ENCODE peak calls at places on chromosomes 1 and 21, in nine cellular contexts. One of them, this sample, is unnamed.
A peak's percentile ranks its signal among the peaks of the same experiment; 100 is the strongest.

GRCh38 chr1:187300093-187300492 is 471.3 kb downstream of the PLA2G4A start:
- DNase-seq in endothelial cell of umbilical vein: no peak
- DNase-seq in Peyer's patch: no peak
- DNase-seq in Panc1: no peak
- DNase-seq in lower lobe of right lung: no peak
- DNase-seq in HCT116: no peak
- DNase-seq in hepatocyte: no peak
- DNase-seq in fibroblast of lung: no peak
- DNase-seq in vagina: no peak
- DNase-seq in this sample: no peak

GRCh38 chr21:43921602-43921978 is 56.6 kb downstream of the AGPAT3 start:
- DNase-seq in endothelial cell of umbilical vein: no peak
- DNase-seq in Peyer's patch: no peak
- DNase-seq in Panc1: no peak
- DNase-seq in lower lobe of right lung: no peak
- DNase-seq in HCT116: no peak
- DNase-seq in hepatocyte: peak; percentile 59
- DNase-seq in fibroblast of lung: no peak
- DNase-seq in vagina: no peak
- DNase-seq in this sample: no peak

GRCh38 chr1:20932437-20932977 is 145.4 kb upstream of the HP1BP3 start:
- DNase-seq in endothelial cell of umbilical vein: no peak
- DNase-seq in Peyer's patch: no peak
- DNase-seq in Panc1: no peak
- DNase-seq in lower lobe of right lung: no peak
- DNase-seq in HCT116: no peak
- DNase-seq in hepatocyte: no peak
- DNase-seq in fibroblast of lung: no peak
- DNase-seq in vagina: no peak
- DNase-seq in this sample: no peak

GRCh38 chr1:186762653-186763052 is 66.1 kb upstream of the PLA2G4A start:
- DNase-seq in endothelial cell of umbilical vein: no peak
- DNase-seq in Peyer's patch: no peak
- DNase-seq in Panc1: no peak
- DNase-seq in lower lobe of right lung: no peak
- DNase-seq in HCT116: no peak
- DNase-seq in hepatocyte: no peak
- DNase-seq in fibroblast of lung: peak; percentile 8
- DNase-seq in vagina: no peak
- DNase-seq in this sample: no peak

GRCh38 chr1:246035060-246035531 is 472.0 kb downstream of the SMYD3 start:
- DNase-seq in endothelial cell of umbilical vein: peak; percentile 22
- DNase-seq in Peyer's patch: no peak
- DNase-seq in Panc1: no peak
- DNase-seq in lower lobe of right lung: no peak
- DNase-seq in HCT116: no peak
- DNase-seq in hepatocyte: no peak
- DNase-seq in fibroblast of lung: no peak
- DNase-seq in vagina: no peak
- DNase-seq in this sample: no peak

GRCh38 chr1:234772345-234773147 is 162.6 kb upstream of the IRF2BP2 start:
- DNase-seq in endothelial cell of umbilical vein: peak; percentile 91
- DNase-seq in Peyer's patch: no peak
- DNase-seq in Panc1: peak; percentile 95
- DNase-seq in lower lobe of right lung: peak; percentile 80
- DNase-seq in HCT116: peak; percentile 97
- DNase-seq in hepatocyte: peak; percentile 93
- DNase-seq in fibroblast of lung: peak; percentile 100
- DNase-seq in vagina: no peak
- DNase-seq in this sample: peak; percentile 56

GRCh38 chr1:11924334-11925195 is 1.7 kb downstream of the KIAA2013 start:
- DNase-seq in endothelial cell of umbilical vein: no peak
- DNase-seq in Peyer's patch: peak; percentile 69
- DNase-seq in Panc1: no peak
- DNase-seq in lower lobe of right lung: no peak
- DNase-seq in HCT116: no peak
- DNase-seq in hepatocyte: no peak
- DNase-seq in fibroblast of lung: no peak
- DNase-seq in vagina: no peak
- DNase-seq in this sample: no peak

GRCh38 chr21:20388400-20388799 is 609.8 kb upstream of the NCAM2 start:
- DNase-seq in endothelial cell of umbilical vein: no peak
- DNase-seq in Peyer's patch: no peak
- DNase-seq in Panc1: no peak
- DNase-seq in lower lobe of right lung: no peak
- DNase-seq in HCT116: no peak
- DNase-seq in hepatocyte: no peak
- DNase-seq in fibroblast of lung: no peak
- DNase-seq in vagina: no peak
- DNase-seq in this sample: no peak

GRCh38 chr1:221712198-221712684 is 29.6 kb downstream of the DUSP10 start:
- DNase-seq in endothelial cell of umbilical vein: no peak
- DNase-seq in Peyer's patch: no peak
- DNase-seq in Panc1: no peak
- DNase-seq in lower lobe of right lung: no peak
- DNase-seq in HCT116: no peak
- DNase-seq in hepatocyte: peak; percentile 65
- DNase-seq in fibroblast of lung: peak; percentile 97
- DNase-seq in vagina: no peak
- DNase-seq in this sample: no peak

GRCh38 chr1:172002725-172003345 is 161.5 kb downstream of the DNM3 start:
- DNase-seq in endothelial cell of umbilical vein: peak; percentile 74
- DNase-seq in Peyer's patch: no peak
- DNase-seq in Panc1: peak; percentile 65
- DNase-seq in lower lobe of right lung: no peak
- DNase-seq in HCT116: peak; percentile 39
- DNase-seq in hepatocyte: peak; percentile 70
- DNase-seq in fibroblast of lung: peak; percentile 63
- DNase-seq in vagina: no peak
- DNase-seq in this sample: no peak

GRCh38 chr21:28393279-28393678 is 599.4 kb downstream of the LTN1 start:
- DNase-seq in endothelial cell of umbilical vein: no peak
- DNase-seq in Peyer's patch: peak; percentile 50
- DNase-seq in Panc1: no peak
- DNase-seq in lower lobe of right lung: peak; percentile 48
- DNase-seq in HCT116: no peak
- DNase-seq in hepatocyte: peak; percentile 59
- DNase-seq in fibroblast of lung: peak; percentile 29
- DNase-seq in vagina: no peak
- DNase-seq in this sample: no peak

GRCh38 chr1:100358210-100358609 is 5.9 kb downstream of the CDC14A start:
- DNase-seq in endothelial cell of umbilical vein: peak; percentile 47
- DNase-seq in Peyer's patch: no peak
- DNase-seq in Panc1: no peak
- DNase-seq in lower lobe of right lung: no peak
- DNase-seq in HCT116: no peak
- DNase-seq in hepatocyte: no peak
- DNase-seq in fibroblast of lung: no peak
- DNase-seq in vagina: no peak
- DNase-seq in this sample: peak; percentile 14

GRCh38 chr1:164320780-164321683 is 238.0 kb upstream of the PBX1 start:
- DNase-seq in endothelial cell of umbilical vein: peak; percentile 2
- DNase-seq in Peyer's patch: peak; percentile 48
- DNase-seq in Panc1: no peak
- DNase-seq in lower lobe of right lung: peak; percentile 41
- DNase-seq in HCT116: no peak
- DNase-seq in hepatocyte: peak; percentile 59
- DNase-seq in fibroblast of lung: peak; percentile 41
- DNase-seq in vagina: no peak
- DNase-seq in this sample: peak; percentile 82

GRCh38 chr21:33859373-33860102 is 56.1 kb downstream of the ATP5PO start:
- DNase-seq in endothelial cell of umbilical vein: no peak
- DNase-seq in Peyer's patch: no peak
- DNase-seq in Panc1: no peak
- DNase-seq in lower lobe of right lung: no peak
- DNase-seq in HCT116: no peak
- DNase-seq in hepatocyte: no peak
- DNase-seq in fibroblast of lung: no peak
- DNase-seq in vagina: no peak
- DNase-seq in this sample: no peak

GRCh38 chr1:54137532-54138061 is 15.2 kb downstream of the CDCP2 start:
- DNase-seq in endothelial cell of umbilical vein: peak; percentile 86
- DNase-seq in Peyer's patch: no peak
- DNase-seq in Panc1: no peak
- DNase-seq in lower lobe of right lung: no peak
- DNase-seq in HCT116: no peak
- DNase-seq in hepatocyte: no peak
- DNase-seq in fibroblast of lung: peak; percentile 76
- DNase-seq in vagina: no peak
- DNase-seq in this sample: no peak

GRCh38 chr1:227901906-227902640 is 45.7 kb downstream of the WNT9A start:
- DNase-seq in endothelial cell of umbilical vein: no peak
- DNase-seq in Peyer's patch: no peak
- DNase-seq in Panc1: no peak
- DNase-seq in lower lobe of right lung: peak; percentile 42
- DNase-seq in HCT116: peak; percentile 37
- DNase-seq in hepatocyte: no peak
- DNase-seq in fibroblast of lung: peak; percentile 45
- DNase-seq in vagina: no peak
- DNase-seq in this sample: peak; percentile 87

GRCh38 chr1:93338426-93338825 is 7.3 kb upstream of the DR1 start:
- DNase-seq in endothelial cell of umbilical vein: peak; percentile 66
- DNase-seq in Peyer's patch: no peak
- DNase-seq in Panc1: no peak
- DNase-seq in lower lobe of right lung: no peak
- DNase-seq in HCT116: peak; percentile 64
- DNase-seq in hepatocyte: no peak
- DNase-seq in fibroblast of lung: peak; percentile 97
- DNase-seq in vagina: no peak
- DNase-seq in this sample: no peak

GRCh38 chr1:239811211-239811902 is 280.3 kb upstream of the FMN2 start:
- DNase-seq in endothelial cell of umbilical vein: no peak
- DNase-seq in Peyer's patch: no peak
- DNase-seq in Panc1: no peak
- DNase-seq in lower lobe of right lung: no peak
- DNase-seq in HCT116: no peak
- DNase-seq in hepatocyte: no peak
- DNase-seq in fibroblast of lung: peak; percentile 33
- DNase-seq in vagina: no peak
- DNase-seq in this sample: peak; percentile 62

DNA sequence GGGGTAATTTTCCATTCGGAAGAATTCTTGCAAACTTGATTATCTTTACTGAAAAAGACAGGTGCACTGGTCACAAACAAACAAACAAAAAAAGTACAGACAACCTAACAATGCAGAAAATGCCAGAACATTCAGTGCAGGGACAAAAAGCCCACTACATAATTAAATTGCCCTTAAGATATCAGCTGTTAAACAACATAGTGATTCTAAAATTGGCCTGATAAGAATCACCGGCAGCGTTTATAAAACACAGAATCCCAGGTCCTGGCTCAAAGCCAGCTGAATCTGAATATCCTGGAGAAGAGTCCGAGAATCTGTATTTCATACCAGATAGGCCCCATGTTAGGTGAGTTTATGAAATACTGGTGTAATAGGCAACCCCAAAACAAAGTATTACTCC is 6.1 kb downstream of the PLPP3 start:
- DNase-seq in endothelial cell of umbilical vein: peak; percentile 48
- DNase-seq in Peyer's patch: no peak
- DNase-seq in Panc1: no peak
- DNase-seq in lower lobe of right lung: no peak
- DNase-seq in HCT116: no peak
- DNase-seq in hepatocyte: peak; percentile 35
- DNase-seq in fibroblast of lung: no peak
- DNase-seq in vagina: no peak
- DNase-seq in this sample: no peak
- H3K4me3 ChIP-seq in endothelial cell of umbilical vein: no peak overlapping the region
- H3K4me3 ChIP-seq in Peyer's patch: no peak overlapping the region
- H3K4me3 ChIP-seq in Panc1: no peak overlapping the region
- H3K4me3 ChIP-seq in lower lobe of right lung: peak overlapping the region; percentile 89
- H3K4me3 ChIP-seq in HCT116: no peak overlapping the region
- H3K4me3 ChIP-seq in hepatocyte: no peak overlapping the region
- H3K4me3 ChIP-seq in fibroblast of lung: peak overlapping the region; percentile 100
- H3K4me3 ChIP-seq in vagina: peak overlapping the region; percentile 90
- H3K4me3 ChIP-seq in this sample: no peak overlapping the region

GRCh38 chr1:16149702-16150488 is 6.0 kb downstream of the EPHA2 start:
- DNase-seq in endothelial cell of umbilical vein: no peak
- DNase-seq in Peyer's patch: no peak
- DNase-seq in Panc1: no peak
- DNase-seq in lower lobe of right lung: no peak
- DNase-seq in HCT116: no peak
- DNase-seq in hepatocyte: no peak
- DNase-seq in fibroblast of lung: no peak
- DNase-seq in vagina: no peak
- DNase-seq in this sample: no peak
- H3K36me3 ChIP-seq in endothelial cell of umbilical vein: peaks cover 26% of the 10 kb centered on the region
- H3K36me3 ChIP-seq in Peyer's patch: no peaks in the 10 kb centered on the region
- H3K36me3 ChIP-seq in Panc1: peaks cover 21% of the 10 kb centered on the region
- H3K36me3 ChIP-seq in lower lobe of right lung: peaks cover 32% of the 10 kb centered on the region
- H3K36me3 ChIP-seq in HCT116: peaks cover 11% of the 10 kb centered on the region
- H3K36me3 ChIP-seq in hepatocyte: no peaks in the 10 kb centered on the region
- H3K36me3 ChIP-seq in fibroblast of lung: peaks cover 28% of the 10 kb centered on the region
- H3K36me3 ChIP-seq in vagina: peaks cover 12% of the 10 kb centered on the region
- H3K36me3 ChIP-seq in this sample: peaks cover 15% of the 10 kb centered on the region

DNA sequence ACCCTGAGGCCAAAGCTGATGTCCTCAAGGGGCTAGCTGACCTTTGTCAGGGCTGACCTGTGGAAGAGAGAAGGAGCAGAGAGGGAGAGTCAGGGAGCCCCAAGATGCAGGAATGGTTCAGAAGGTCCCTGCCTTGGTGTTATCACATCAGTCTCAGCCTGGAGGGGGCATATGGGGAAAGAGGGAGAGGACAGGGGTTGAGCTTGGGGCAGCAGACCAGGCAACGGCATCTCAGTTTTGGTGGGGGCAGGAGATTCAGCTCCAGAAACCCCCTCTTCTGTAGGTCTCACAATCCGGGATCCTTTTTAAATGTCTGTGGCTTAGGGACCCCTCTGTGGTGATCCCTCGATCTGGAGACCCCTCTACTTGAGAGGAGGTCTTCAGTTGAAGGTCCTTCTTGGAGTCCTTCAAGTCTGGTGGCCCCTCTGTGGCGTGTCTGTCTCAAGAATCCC is 802 bp downstream of the S100A13 start:
- DNase-seq in endothelial cell of umbilical vein: no peak
- DNase-seq in Peyer's patch: peak; percentile 29
- DNase-seq in Panc1: no peak
- DNase-seq in lower lobe of right lung: no peak
- DNase-seq in HCT116: no peak
- DNase-seq in hepatocyte: no peak
- DNase-seq in fibroblast of lung: no peak
- DNase-seq in vagina: no peak
- DNase-seq in this sample: no peak
- H3K4me3 ChIP-seq in endothelial cell of umbilical vein: peak overlapping the region; percentile 57
- H3K4me3 ChIP-seq in Peyer's patch: peak overlapping the region; percentile 35
- H3K4me3 ChIP-seq in Panc1: peak overlapping the region; percentile 79
- H3K4me3 ChIP-seq in lower lobe of right lung: peak overlapping the region; percentile 57
- H3K4me3 ChIP-seq in HCT116: peak overlapping the region; percentile 72
- H3K4me3 ChIP-seq in hepatocyte: peak overlapping the region; percentile 68
- H3K4me3 ChIP-seq in fibroblast of lung: peak overlapping the region; percentile 89
- H3K4me3 ChIP-seq in vagina: peak overlapping the region; percentile 68
- H3K4me3 ChIP-seq in this sample: peak overlapping the region; percentile 60

DNA sequence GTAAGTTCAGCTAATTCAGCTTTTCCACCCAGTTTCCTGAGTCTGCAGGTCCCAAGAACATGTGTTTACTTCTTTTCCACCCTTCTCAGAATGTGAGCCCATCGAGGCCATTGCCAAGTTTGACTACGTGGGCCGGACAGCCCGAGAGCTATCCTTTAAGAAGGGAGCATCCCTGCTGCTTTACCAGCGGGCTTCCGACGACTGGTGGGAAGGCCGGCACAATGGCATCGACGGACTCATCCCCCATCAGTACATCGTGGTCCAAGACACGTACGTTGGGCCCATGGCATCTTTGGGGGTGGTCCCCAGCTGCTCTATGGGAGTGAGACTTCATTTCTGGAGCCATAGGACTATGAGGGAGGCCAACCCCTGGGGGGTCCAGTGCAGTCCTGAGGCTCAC is 17.2 kb upstream of the IKBKE start:
- DNase-seq in endothelial cell of umbilical vein: no peak
- DNase-seq in Peyer's patch: no peak
- DNase-seq in Panc1: no peak
- DNase-seq in lower lobe of right lung: no peak
- DNase-seq in HCT116: no peak
- DNase-seq in hepatocyte: no peak
- DNase-seq in fibroblast of lung: no peak
- DNase-seq in vagina: no peak
- DNase-seq in this sample: peak; percentile 13
- H3K36me3 ChIP-seq in endothelial cell of umbilical vein: peaks cover 6% of the 10 kb centered on the region
- H3K36me3 ChIP-seq in Peyer's patch: no peaks in the 10 kb centered on the region
- H3K36me3 ChIP-seq in Panc1: peaks cover 6% of the 10 kb centered on the region
- H3K36me3 ChIP-seq in lower lobe of right lung: peaks cover 80% of the 10 kb centered on the region
- H3K36me3 ChIP-seq in HCT116: peaks cover 14% of the 10 kb centered on the region
- H3K36me3 ChIP-seq in hepatocyte: no peaks in the 10 kb centered on the region
- H3K36me3 ChIP-seq in fibroblast of lung: peaks cover 16% of the 10 kb centered on the region
- H3K36me3 ChIP-seq in vagina: peaks cover 35% of the 10 kb centered on the region
- H3K36me3 ChIP-seq in this sample: peaks cover 4% of the 10 kb centered on the region

This sample was measured in H7.